ENCODE peak calls at places on chromosomes 3 and 15, in five cellular contexts. M is H1, I is HepG2, G is HCT116, K is K562. A is an unnamed sample.

GRCh38 chr3:5057857-5058324 is 64.2 kb upstream of the ARL8B start:
- DNase-seq in I (peak; percentile 60), G (peak; percentile 85), K (peak; percentile 73), M (no peak), A (peak; percentile 75)

GRCh38 chr3:135908225-135908624 is 57.3 kb upstream of the PPP2R3A start:
- DNase-seq in K (no peak), G (peak; percentile 10), I (no peak), M (no peak), A (no peak)

GRCh38 chr3:48273594-48274211 is 32.8 kb downstream of the ZNF589 start:
- DNase-seq in K (peak; percentile 52), G (peak; percentile 56), I (peak; percentile 66), M (peak; percentile 73), A (peak; percentile 30)

GRCh38 chr3:173912126-173912525 is 514.6 kb downstream of the NLGN1 start:
- DNase-seq in G (no peak), I (no peak), M (no peak), K (no peak), A (no peak)

GRCh38 chr15:64904189-64904588 is 7.5 kb upstream of the ANKDD1A start:
- DNase-seq in G (no peak), I (no peak), K (no peak), M (no peak), A (no peak)

GRCh38 chr3:127391436-127392145 is 103.7 kb upstream of the PRR20G start:
- DNase-seq in G (no peak), M (no peak), K (no peak), I (no peak), A (no peak)

GRCh38 chr15:72155021-72155621 is 36.9 kb downstream of the SENP8 start:
- DNase-seq in M (peak; percentile 51), G (no peak), K (no peak), I (no peak), A (no peak)

GRCh38 chr15:70182858-70183695 is 85.4 kb upstream of the TLE3 start:
- DNase-seq in I (no peak), G (no peak), K (no peak), M (no peak), A (no peak)

GRCh38 chr3:71581451-71581980 is 2.0 kb downstream of the FOXP1 start:
- DNase-seq in I (no peak), G (no peak), M (peak; percentile 74), K (peak; percentile 8), A (no peak)

GRCh38 chr15:55250951-55251350 is 38.7 kb downstream of the RAB27A start:
- DNase-seq in I (no peak), M (no peak), G (no peak), K (no peak), A (no peak)

GRCh38 chr3:137174514-137174913 is 216.7 kb downstream of the IL20RB start:
- DNase-seq in K (no peak), I (no peak), M (no peak), G (no peak), A (no peak)

GRCh38 chr3:182115328-182116045 is 403.8 kb downstream of the SOX2 start:
- DNase-seq in K (no peak), M (no peak), G (no peak), I (no peak), A (no peak)

GRCh38 chr15:67100808-67101581 is 35.6 kb downstream of the SMAD3 start:
- DNase-seq in I (no peak), G (no peak), M (no peak), K (no peak), A (peak; percentile 82)

GRCh38 chr3:58249358-58250092 is 11.9 kb downstream of the ABHD6 start:
- DNase-seq in G (no peak), I (peak; percentile 78), M (no peak), K (no peak), A (no peak)

GRCh38 chr3:78606756-78607155 is 1161.0 kb downstream of the ROBO1 start:
- DNase-seq in I (no peak), K (no peak), M (no peak), G (no peak), A (no peak)

GRCh38 chr15:82543155-82543554 is 2.9 kb upstream of the RPS17 start:
- DNase-seq in I (no peak), G (no peak), M (no peak), K (no peak), A (no peak)

GRCh38 chr3:172096881-172097420 is 57.6 kb downstream of the FNDC3B start:
- DNase-seq in M (no peak), G (no peak), I (peak; percentile 91), K (peak; percentile 35), A (no peak)

GRCh38 chr3:46900007-46900292 is 22.4 kb downstream of the PTH1R start:
- DNase-seq in I (no peak), G (no peak), M (no peak), K (no peak), A (no peak)

GRCh38 chr3:137962251-137962650 is 47.7 kb upstream of the CLDN18 start:
- DNase-seq in I (no peak), G (no peak), K (no peak), M (no peak), A (no peak)

GRCh38 chr15:70856884-70857546 is 3.1 kb upstream of the LARP6 start:
- DNase-seq in I (no peak), G (peak; percentile 59), M (no peak), K (no peak), A (no peak)

GRCh38 chr15:63991706-63992105 is 54.6 kb downstream of the DAPK2 start:
- DNase-seq in M (no peak), K (no peak), I (no peak), G (no peak), A (no peak)

GRCh38 chr3:118808743-118809142 is 225.9 kb downstream of the IGSF11 start:
- DNase-seq in I (peak; percentile 3), K (no peak), M (no peak), G (no peak), A (no peak)

GRCh38 chr3:72896996-72897757 is 9.3 kb downstream of the GXYLT2 start:
- DNase-seq in K (no peak), G (no peak), I (no peak), M (no peak), A (no peak)

GRCh38 chr15:92650256-92650655 is 5.3 kb downstream of the FAM174B start:
- DNase-seq in I (no peak), M (peak; percentile 22), K (no peak), G (no peak), A (no peak)

GRCh38 chr3:49171775-49172500 is 540 bp downstream of the KLHDC8B start:
- DNase-seq in I (no peak), K (no peak), M (no peak), G (no peak), A (no peak)

GRCh38 chr3:15629860-15630597 is 28.5 kb downstream of the BTD start:
- DNase-seq in G (peak; percentile 70), M (no peak), I (peak; percentile 62), K (peak; percentile 72), A (peak; percentile 83)

GRCh38 chr3:71398157-71398836 is 185.2 kb downstream of the FOXP1 start:
- DNase-seq in K (no peak), G (no peak), M (no peak), I (no peak), A (no peak)

GRCh38 chr3:48863122-48863521 is 15.4 kb upstream of the PRKAR2A start:
- DNase-seq in I (no peak), K (no peak), M (no peak), G (no peak), A (no peak)

GRCh38 chr15:62624541-62625399 is 417.8 kb upstream of the TPM1 start:
- DNase-seq in K (no peak), M (no peak), G (no peak), I (no peak), A (peak; percentile 27)

GRCh38 chr15:71296032-71296686 is 180.9 kb downstream of the THSD4 start:
- DNase-seq in K (no peak), M (no peak), G (peak; percentile 91), I (no peak), A (no peak)

GRCh38 chr3:53941174-53941573 is 49.5 kb upstream of the SELENOK start:
- DNase-seq in K (no peak), G (no peak), I (no peak), M (no peak), A (no peak)
- TF ChIP-seq CEBPB in K (no peak), G (no peak), I (no peak), M (no peak), A (no peak)

GRCh38 chr15:51310064-51310463 is 28.3 kb downstream of the CYP19A1 start:
- DNase-seq in I (no peak), K (no peak), M (no peak), G (no peak), A (no peak)
- TF ChIP-seq SP1 in I (no peak), K (no peak), M (no peak), G (no peak), A (no peak)

DNA sequence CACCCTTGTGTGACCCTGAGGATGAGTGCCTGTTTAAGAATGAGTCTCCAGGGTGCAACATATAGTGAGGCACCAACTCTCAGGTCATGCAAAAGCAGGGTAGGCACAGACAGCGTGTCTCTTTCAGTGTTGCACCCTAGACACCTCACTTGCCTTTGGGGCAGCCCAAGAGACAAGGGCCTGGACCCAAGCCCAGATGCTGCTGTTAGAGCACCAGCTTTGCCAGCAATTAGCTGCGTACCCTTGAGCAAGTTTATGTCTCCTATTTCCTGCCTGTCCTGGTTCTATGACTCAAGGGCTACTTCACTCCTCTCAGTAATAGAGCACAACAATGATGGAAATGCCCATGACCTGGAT is 122.7 kb downstream of the AQP9 start:
- DNase-seq in G (no peak), M (no peak), I (no peak), K (no peak), A (no peak)
- TF ChIP-seq CEBPB in G (no peak), M (no peak), I (no peak), K (no peak), A (no peak)

GRCh38 chr3:155356594-155357370 is 63.3 kb upstream of the STRIT1 start:
- DNase-seq in G (no peak), M (peak; percentile 58), K (no peak), I (peak; percentile 33), A (no peak)
- TF ChIP-seq SP1 in G (no peak), M (no peak), K (no peak), I (no peak), A (no peak)